ENCODE peak calls at places on chromosomes 7 and 10, in ten cellular contexts. One of them, this sample, is unnamed.

GRCh38 chr7:7438851-7439250 is 96.8 kb downstream of the COL28A1 start:
- DNase-seq in bronchial epithelial cell: peak; percentile 100
- DNase-seq in T-helper 2 cell: no peak
- DNase-seq in stromal cell of bone marrow: peak; percentile 97
- DNase-seq in CD4-positive, alpha-beta memory T cell: no peak
- DNase-seq in effector CD4-positive, alpha-beta T cell: no peak
- DNase-seq in HEK293T: no peak
- DNase-seq in DMS79 treated with DMSO at 0.1 percent for 48 hours: peak; percentile 11
- DNase-seq in lower leg skin: no peak
- DNase-seq in GM23248: peak; percentile 99
- DNase-seq in this sample: peak; percentile 70

GRCh38 chr10:30775779-30776591 is 146.4 kb upstream of the LYZL2 start:
- DNase-seq in HEK293T: no peak
- DNase-seq in stromal cell of bone marrow: peak; percentile 37
- DNase-seq in CD4-positive, alpha-beta memory T cell: no peak
- DNase-seq in DMS79 treated with DMSO at 0.1 percent for 48 hours: no peak
- DNase-seq in lower leg skin: no peak
- DNase-seq in GM23248: peak; percentile 89
- DNase-seq in effector CD4-positive, alpha-beta T cell: no peak
- DNase-seq in bronchial epithelial cell: no peak
- DNase-seq in T-helper 2 cell: no peak
- DNase-seq in this sample: peak; percentile 81

GRCh38 chr7:52639126-52639525 is 396.3 kb upstream of the POM121L12 start:
- DNase-seq in DMS79 treated with DMSO at 0.1 percent for 48 hours: no peak
- DNase-seq in stromal cell of bone marrow: no peak
- DNase-seq in GM23248: no peak
- DNase-seq in HEK293T: no peak
- DNase-seq in CD4-positive, alpha-beta memory T cell: no peak
- DNase-seq in lower leg skin: no peak
- DNase-seq in bronchial epithelial cell: no peak
- DNase-seq in T-helper 2 cell: no peak
- DNase-seq in effector CD4-positive, alpha-beta T cell: no peak
- DNase-seq in this sample: no peak

GRCh38 chr7:109996411-109996810 is 1094.5 kb upstream of the LRRN3 start:
- DNase-seq in DMS79 treated with DMSO at 0.1 percent for 48 hours: no peak
- DNase-seq in GM23248: no peak
- DNase-seq in stromal cell of bone marrow: no peak
- DNase-seq in CD4-positive, alpha-beta memory T cell: no peak
- DNase-seq in T-helper 2 cell: no peak
- DNase-seq in lower leg skin: no peak
- DNase-seq in bronchial epithelial cell: no peak
- DNase-seq in effector CD4-positive, alpha-beta T cell: no peak
- DNase-seq in HEK293T: no peak
- DNase-seq in this sample: no peak

GRCh38 chr7:91784469-91784868 is 96.0 kb downstream of the MTERF1 start:
- DNase-seq in bronchial epithelial cell: peak; percentile 80
- DNase-seq in GM23248: peak; percentile 86
- DNase-seq in HEK293T: peak; percentile 8
- DNase-seq in CD4-positive, alpha-beta memory T cell: no peak
- DNase-seq in stromal cell of bone marrow: peak; percentile 51
- DNase-seq in DMS79 treated with DMSO at 0.1 percent for 48 hours: peak; percentile 35
- DNase-seq in lower leg skin: no peak
- DNase-seq in T-helper 2 cell: peak; percentile 5
- DNase-seq in effector CD4-positive, alpha-beta T cell: no peak
- DNase-seq in this sample: peak; percentile 35

GRCh38 chr7:33421384-33421783 is 292.0 kb downstream of the BBS9 start:
- DNase-seq in GM23248: peak; percentile 51
- DNase-seq in CD4-positive, alpha-beta memory T cell: no peak
- DNase-seq in DMS79 treated with DMSO at 0.1 percent for 48 hours: no peak
- DNase-seq in bronchial epithelial cell: peak; percentile 15
- DNase-seq in lower leg skin: no peak
- DNase-seq in effector CD4-positive, alpha-beta T cell: no peak
- DNase-seq in stromal cell of bone marrow: peak; percentile 18
- DNase-seq in T-helper 2 cell: no peak
- DNase-seq in HEK293T: no peak
- DNase-seq in this sample: no peak

GRCh38 chr7:101156866-101157589 is 2.8 kb downstream of the AP1S1 start:
- DNase-seq in CD4-positive, alpha-beta memory T cell: no peak
- DNase-seq in DMS79 treated with DMSO at 0.1 percent for 48 hours: no peak
- DNase-seq in stromal cell of bone marrow: no peak
- DNase-seq in effector CD4-positive, alpha-beta T cell: no peak
- DNase-seq in HEK293T: no peak
- DNase-seq in bronchial epithelial cell: peak; percentile 31
- DNase-seq in GM23248: no peak
- DNase-seq in lower leg skin: no peak
- DNase-seq in T-helper 2 cell: no peak
- DNase-seq in this sample: no peak

GRCh38 chr7:55539380-55539779 is 32.9 kb downstream of the VOPP1 start:
- DNase-seq in HEK293T: no peak
- DNase-seq in stromal cell of bone marrow: no peak
- DNase-seq in GM23248: no peak
- DNase-seq in DMS79 treated with DMSO at 0.1 percent for 48 hours: no peak
- DNase-seq in CD4-positive, alpha-beta memory T cell: no peak
- DNase-seq in bronchial epithelial cell: no peak
- DNase-seq in effector CD4-positive, alpha-beta T cell: no peak
- DNase-seq in lower leg skin: no peak
- DNase-seq in T-helper 2 cell: no peak
- DNase-seq in this sample: no peak

GRCh38 chr10:48274636-48275035 is at the start of gene FRMPD2:
- DNase-seq in CD4-positive, alpha-beta memory T cell: no peak
- DNase-seq in GM23248: no peak
- DNase-seq in HEK293T: no peak
- DNase-seq in effector CD4-positive, alpha-beta T cell: no peak
- DNase-seq in DMS79 treated with DMSO at 0.1 percent for 48 hours: peak; percentile 48
- DNase-seq in stromal cell of bone marrow: no peak
- DNase-seq in T-helper 2 cell: no peak
- DNase-seq in lower leg skin: peak; percentile 79
- DNase-seq in bronchial epithelial cell: no peak
- DNase-seq in this sample: peak; percentile 50

GRCh38 chr7:91557789-91558396 is 293.7 kb downstream of the FZD1 start:
- DNase-seq in bronchial epithelial cell: peak; percentile 99
- DNase-seq in T-helper 2 cell: peak; percentile 32
- DNase-seq in HEK293T: no peak
- DNase-seq in stromal cell of bone marrow: peak; percentile 66
- DNase-seq in DMS79 treated with DMSO at 0.1 percent for 48 hours: no peak
- DNase-seq in CD4-positive, alpha-beta memory T cell: no peak
- DNase-seq in lower leg skin: no peak
- DNase-seq in GM23248: peak; percentile 92
- DNase-seq in effector CD4-positive, alpha-beta T cell: no peak
- DNase-seq in this sample: peak; percentile 56

GRCh38 chr7:2516194-2516555 is 3.4 kb upstream of the LFNG start:
- DNase-seq in GM23248: peak; percentile 31
- DNase-seq in DMS79 treated with DMSO at 0.1 percent for 48 hours: no peak
- DNase-seq in T-helper 2 cell: no peak
- DNase-seq in stromal cell of bone marrow: no peak
- DNase-seq in bronchial epithelial cell: no peak
- DNase-seq in effector CD4-positive, alpha-beta T cell: no peak
- DNase-seq in lower leg skin: no peak
- DNase-seq in HEK293T: no peak
- DNase-seq in CD4-positive, alpha-beta memory T cell: no peak
- DNase-seq in this sample: no peak

GRCh38 chr10:43294241-43294658 is 27.4 kb upstream of the RASGEF1A start:
- DNase-seq in CD4-positive, alpha-beta memory T cell: peak; percentile 66
- DNase-seq in lower leg skin: peak; percentile 64
- DNase-seq in T-helper 2 cell: peak; percentile 92
- DNase-seq in GM23248: no peak
- DNase-seq in stromal cell of bone marrow: no peak
- DNase-seq in HEK293T: no peak
- DNase-seq in DMS79 treated with DMSO at 0.1 percent for 48 hours: no peak
- DNase-seq in bronchial epithelial cell: no peak
- DNase-seq in effector CD4-positive, alpha-beta T cell: peak; percentile 27
- DNase-seq in this sample: no peak

GRCh38 chr7:108003591-108003935 is 602 bp upstream of the LAMB1 start:
- DNase-seq in stromal cell of bone marrow: no peak
- DNase-seq in HEK293T: no peak
- DNase-seq in lower leg skin: no peak
- DNase-seq in effector CD4-positive, alpha-beta T cell: no peak
- DNase-seq in DMS79 treated with DMSO at 0.1 percent for 48 hours: no peak
- DNase-seq in T-helper 2 cell: no peak
- DNase-seq in bronchial epithelial cell: no peak
- DNase-seq in CD4-positive, alpha-beta memory T cell: no peak
- DNase-seq in GM23248: no peak
- DNase-seq in this sample: no peak

GRCh38 chr7:80916770-80917681 is 1.8 kb downstream of the SEMA3C start:
- DNase-seq in DMS79 treated with DMSO at 0.1 percent for 48 hours: peak; percentile 58
- DNase-seq in HEK293T: no peak
- DNase-seq in GM23248: peak; percentile 82
- DNase-seq in bronchial epithelial cell: peak; percentile 92
- DNase-seq in stromal cell of bone marrow: peak; percentile 51
- DNase-seq in lower leg skin: no peak
- DNase-seq in CD4-positive, alpha-beta memory T cell: no peak
- DNase-seq in effector CD4-positive, alpha-beta T cell: no peak
- DNase-seq in T-helper 2 cell: no peak
- DNase-seq in this sample: peak; percentile 64

GRCh38 chr7:132407764-132408163 is 168.5 kb downstream of the PLXNA4 start:
- DNase-seq in DMS79 treated with DMSO at 0.1 percent for 48 hours: no peak
- DNase-seq in bronchial epithelial cell: no peak
- DNase-seq in HEK293T: no peak
- DNase-seq in stromal cell of bone marrow: no peak
- DNase-seq in CD4-positive, alpha-beta memory T cell: no peak
- DNase-seq in T-helper 2 cell: no peak
- DNase-seq in lower leg skin: no peak
- DNase-seq in effector CD4-positive, alpha-beta T cell: no peak
- DNase-seq in GM23248: no peak
- DNase-seq in this sample: peak; percentile 74

GRCh38 chr10:73648252-73648651 is 7.0 kb upstream of the MYOZ1 start:
- DNase-seq in bronchial epithelial cell: no peak
- DNase-seq in HEK293T: no peak
- DNase-seq in stromal cell of bone marrow: no peak
- DNase-seq in CD4-positive, alpha-beta memory T cell: no peak
- DNase-seq in DMS79 treated with DMSO at 0.1 percent for 48 hours: no peak
- DNase-seq in GM23248: peak; percentile 55
- DNase-seq in effector CD4-positive, alpha-beta T cell: no peak
- DNase-seq in T-helper 2 cell: no peak
- DNase-seq in lower leg skin: no peak
- DNase-seq in this sample: peak; percentile 22

GRCh38 chr7:1086588-1087461 is 1.1 kb upstream of the GPER1 start:
- DNase-seq in HEK293T: peak; percentile 83
- DNase-seq in stromal cell of bone marrow: no peak
- DNase-seq in bronchial epithelial cell: peak; percentile 54
- DNase-seq in effector CD4-positive, alpha-beta T cell: peak; percentile 64
- DNase-seq in lower leg skin: peak; percentile 95
- DNase-seq in CD4-positive, alpha-beta memory T cell: peak; percentile 67
- DNase-seq in T-helper 2 cell: peak; percentile 73
- DNase-seq in GM23248: peak; percentile 81
- DNase-seq in DMS79 treated with DMSO at 0.1 percent for 48 hours: peak; percentile 31
- DNase-seq in this sample: peak; percentile 71

GRCh38 chr10:27440478-27440877 is 63.6 kb upstream of the RAB18 start:
- DNase-seq in bronchial epithelial cell: no peak
- DNase-seq in DMS79 treated with DMSO at 0.1 percent for 48 hours: no peak
- DNase-seq in HEK293T: no peak
- DNase-seq in lower leg skin: no peak
- DNase-seq in T-helper 2 cell: no peak
- DNase-seq in GM23248: no peak
- DNase-seq in CD4-positive, alpha-beta memory T cell: no peak
- DNase-seq in stromal cell of bone marrow: no peak
- DNase-seq in effector CD4-positive, alpha-beta T cell: no peak
- DNase-seq in this sample: no peak

GRCh38 chr7:140726304-140726703 is 29.8 kb downstream of the NDUFB2 start:
- DNase-seq in stromal cell of bone marrow: no peak
- DNase-seq in effector CD4-positive, alpha-beta T cell: no peak
- DNase-seq in GM23248: peak; percentile 32
- DNase-seq in bronchial epithelial cell: peak; percentile 8
- DNase-seq in lower leg skin: no peak
- DNase-seq in T-helper 2 cell: peak; percentile 29
- DNase-seq in DMS79 treated with DMSO at 0.1 percent for 48 hours: no peak
- DNase-seq in HEK293T: peak; percentile 20
- DNase-seq in CD4-positive, alpha-beta memory T cell: no peak
- DNase-seq in this sample: no peak

GRCh38 chr10:128046934-128047251 is 79.3 kb downstream of the MKI67 start:
- DNase-seq in effector CD4-positive, alpha-beta T cell: no peak
- DNase-seq in stromal cell of bone marrow: no peak
- DNase-seq in bronchial epithelial cell: no peak
- DNase-seq in HEK293T: no peak
- DNase-seq in CD4-positive, alpha-beta memory T cell: no peak
- DNase-seq in lower leg skin: no peak
- DNase-seq in T-helper 2 cell: no peak
- DNase-seq in GM23248: no peak
- DNase-seq in DMS79 treated with DMSO at 0.1 percent for 48 hours: no peak
- DNase-seq in this sample: no peak

GRCh38 chr7:112748381-112748780 is 41.8 kb downstream of the TMEM168 start:
- DNase-seq in lower leg skin: no peak
- DNase-seq in effector CD4-positive, alpha-beta T cell: no peak
- DNase-seq in stromal cell of bone marrow: peak; percentile 2
- DNase-seq in DMS79 treated with DMSO at 0.1 percent for 48 hours: no peak
- DNase-seq in T-helper 2 cell: no peak
- DNase-seq in bronchial epithelial cell: peak; percentile 29
- DNase-seq in HEK293T: no peak
- DNase-seq in GM23248: peak; percentile 3
- DNase-seq in CD4-positive, alpha-beta memory T cell: no peak
- DNase-seq in this sample: no peak

GRCh38 chr7:29345590-29345989 is 151.0 kb downstream of the CHN2 start:
- DNase-seq in bronchial epithelial cell: no peak
- DNase-seq in DMS79 treated with DMSO at 0.1 percent for 48 hours: no peak
- DNase-seq in GM23248: peak; percentile 39
- DNase-seq in HEK293T: peak; percentile 16
- DNase-seq in stromal cell of bone marrow: no peak
- DNase-seq in effector CD4-positive, alpha-beta T cell: no peak
- DNase-seq in CD4-positive, alpha-beta memory T cell: no peak
- DNase-seq in lower leg skin: no peak
- DNase-seq in T-helper 2 cell: peak; percentile 52
- DNase-seq in this sample: peak; percentile 63